ENCODE peak calls at places on chromosomes 11 and 22, in nine cellular contexts. E is stomach; O is choroid plexus epithelial cell; H is progenitor cell of endocrine pancreas; K is RWPE1; L is stimulated activated CD4-positive, alpha-beta T cell treated with anti-CD3 and anti-CD28 coated beads, Interleukin-4, amount 100 ng/mL, for 48 hours; S is HCEC 1CT; F is kidney glomerular epithelial cell; Y is H4. M is an unnamed sample.
A peak's percentile ranks its signal among the peaks of the same experiment; 100 is the strongest.

GRCh38 chr11:56905936-56906335 is 82.8 kb upstream of the OR5AK2 start:
- DNase-seq in E (no peak), O (no peak), H (no peak), K (peak; percentile 35), L (no peak), S (no peak), F (no peak), Y (no peak), M (no peak)

GRCh38 chr11:6979365-6979764 is 40.8 kb downstream of the ZNF214 start:
- DNase-seq in E (no peak), O (peak; percentile 13), H (no peak), K (no peak), L (no peak), S (peak; percentile 48), F (no peak), Y (no peak), M (peak; percentile 6)

GRCh38 chr11:123546515-123546914 is 107.9 kb downstream of the SCN3B start:
- DNase-seq in E (no peak), O (no peak), H (no peak), K (no peak), L (no peak), S (no peak), F (no peak), Y (no peak), M (no peak)

GRCh38 chr11:114087028-114087427 is 27.5 kb downstream of the ZBTB16 start:
- DNase-seq in E (no peak), O (peak; percentile 34), H (no peak), K (no peak), L (no peak), S (no peak), F (no peak), Y (no peak), M (no peak)

GRCh38 chr11:2584812-2585565 is 114.8 kb downstream of the KCNQ1OT1 start:
- DNase-seq in E (peak; percentile 24), O (no peak), H (peak; percentile 8), K (no peak), L (no peak), S (no peak), F (no peak), Y (no peak), M (no peak)

GRCh38 chr11:6574816-6575715 is 28.4 kb downstream of the RRP8 start:
- DNase-seq in E (no peak), O (no peak), H (no peak), K (no peak), L (no peak), S (no peak), F (no peak), Y (no peak), M (no peak)

GRCh38 chr11:77130763-77131513 is 2.9 kb downstream of the MYO7A start:
- DNase-seq in E (peak; percentile 60), O (peak; percentile 57), H (no peak), K (no peak), L (no peak), S (no peak), F (no peak), Y (no peak), M (peak; percentile 68)

GRCh38 chr22:38415561-38416321 is 39.3 kb downstream of the KCNJ4 start:
- DNase-seq in E (peak; percentile 19), O (peak; percentile 16), H (no peak), K (no peak), L (no peak), S (no peak), F (no peak), Y (peak; percentile 2), M (no peak)

GRCh38 chr22:50008151-50009040 is 4.2 kb downstream of the IL17REL start:
- DNase-seq in E (no peak), O (no peak), H (no peak), K (no peak), L (no peak), S (no peak), F (no peak), Y (no peak), M (no peak)

GRCh38 chr22:38196791-38197429 is 4.9 kb upstream of the MAFF start:
- DNase-seq in E (no peak), O (no peak), H (no peak), K (no peak), L (no peak), S (no peak), F (no peak), Y (no peak), M (no peak)

GRCh38 chr11:2208691-2209369 is 37.2 kb upstream of the TH start:
- DNase-seq in E (peak; percentile 85), O (no peak), H (peak; percentile 9), K (no peak), L (no peak), S (no peak), F (peak; percentile 31), Y (no peak), M (peak; percentile 30)

GRCh38 chr11:67268036-67268683 is 1.9 kb downstream of the GRK2 start:
- DNase-seq in E (no peak), O (no peak), H (no peak), K (no peak), L (peak; percentile 66), S (no peak), F (no peak), Y (no peak), M (no peak)